ENCODE peak calls at places on chromosomes 2 and 18, in ten cellular contexts. One of them, this sample, is unnamed.

GRCh38 chr2:43714164-43714563 is 37.9 kb upstream of the C1GALT1C1L start:
- DNase-seq in ELR: peak
- DNase-seq in kidney tubule cell: peak
- DNase-seq in activated naive CD8-positive, alpha-beta T cell treated with anti-CD3 and anti-CD28 coated beads, Interleukin-2, amount 50 U/mL, for 24 hours: no peak
- DNase-seq in HTR-8/SVneo: no peak
- DNase-seq in SW 1271: no peak
- DNase-seq in NCI-H2081: no peak
- DNase-seq in Caki2: no peak
- DNase-seq in activated T-cell treated with anti-CD3 and anti-CD28 coated beads, Interleukin-2, amount 50 U/mL, for 72 hours: no peak
- DNase-seq in smooth muscle cell of the brain vasculature: no peak
- DNase-seq in this sample: no peak

GRCh38 chr2:60079562-60079961 is 473.9 kb downstream of the BCL11A start:
- DNase-seq in ELR: no peak
- DNase-seq in kidney tubule cell: no peak
- DNase-seq in activated naive CD8-positive, alpha-beta T cell treated with anti-CD3 and anti-CD28 coated beads, Interleukin-2, amount 50 U/mL, for 24 hours: no peak
- DNase-seq in HTR-8/SVneo: no peak
- DNase-seq in SW 1271: no peak
- DNase-seq in NCI-H2081: no peak
- DNase-seq in Caki2: no peak
- DNase-seq in activated T-cell treated with anti-CD3 and anti-CD28 coated beads, Interleukin-2, amount 50 U/mL, for 72 hours: no peak
- DNase-seq in smooth muscle cell of the brain vasculature: no peak
- DNase-seq in this sample: no peak

GRCh38 chr2:1823187-1824169 is 79.2 kb upstream of the PXDN start:
- DNase-seq in ELR: no peak
- DNase-seq in kidney tubule cell: no peak
- DNase-seq in activated naive CD8-positive, alpha-beta T cell treated with anti-CD3 and anti-CD28 coated beads, Interleukin-2, amount 50 U/mL, for 24 hours: no peak
- DNase-seq in HTR-8/SVneo: no peak
- DNase-seq in SW 1271: no peak
- DNase-seq in NCI-H2081: no peak
- DNase-seq in Caki2: no peak
- DNase-seq in activated T-cell treated with anti-CD3 and anti-CD28 coated beads, Interleukin-2, amount 50 U/mL, for 72 hours: no peak
- DNase-seq in smooth muscle cell of the brain vasculature: no peak
- DNase-seq in this sample: no peak

GRCh38 chr2:142052220-142052863 is 78.5 kb downstream of the LRP1B start:
- DNase-seq in ELR: peak
- DNase-seq in kidney tubule cell: no peak
- DNase-seq in activated naive CD8-positive, alpha-beta T cell treated with anti-CD3 and anti-CD28 coated beads, Interleukin-2, amount 50 U/mL, for 24 hours: no peak
- DNase-seq in HTR-8/SVneo: no peak
- DNase-seq in SW 1271: no peak
- DNase-seq in NCI-H2081: no peak
- DNase-seq in Caki2: no peak
- DNase-seq in activated T-cell treated with anti-CD3 and anti-CD28 coated beads, Interleukin-2, amount 50 U/mL, for 72 hours: no peak
- DNase-seq in smooth muscle cell of the brain vasculature: no peak
- DNase-seq in this sample: no peak

GRCh38 chr18:79871026-79871390 is 73.3 kb downstream of the KCNG2 start:
- DNase-seq in ELR: no peak
- DNase-seq in kidney tubule cell: no peak
- DNase-seq in activated naive CD8-positive, alpha-beta T cell treated with anti-CD3 and anti-CD28 coated beads, Interleukin-2, amount 50 U/mL, for 24 hours: no peak
- DNase-seq in HTR-8/SVneo: no peak
- DNase-seq in SW 1271: no peak
- DNase-seq in NCI-H2081: no peak
- DNase-seq in Caki2: no peak
- DNase-seq in activated T-cell treated with anti-CD3 and anti-CD28 coated beads, Interleukin-2, amount 50 U/mL, for 72 hours: no peak
- DNase-seq in smooth muscle cell of the brain vasculature: no peak
- DNase-seq in this sample: no peak

GRCh38 chr2:24491626-24492282 is 700 bp downstream of the NCOA1 start:
- DNase-seq in ELR: peak
- DNase-seq in kidney tubule cell: peak
- DNase-seq in activated naive CD8-positive, alpha-beta T cell treated with anti-CD3 and anti-CD28 coated beads, Interleukin-2, amount 50 U/mL, for 24 hours: peak
- DNase-seq in HTR-8/SVneo: peak
- DNase-seq in SW 1271: peak
- DNase-seq in NCI-H2081: peak
- DNase-seq in Caki2: peak
- DNase-seq in activated T-cell treated with anti-CD3 and anti-CD28 coated beads, Interleukin-2, amount 50 U/mL, for 72 hours: peak
- DNase-seq in smooth muscle cell of the brain vasculature: no peak
- DNase-seq in this sample: no peak

GRCh38 chr2:218959761-218960195 is 312 bp downstream of the CDK5R2 start:
- DNase-seq in ELR: no peak
- DNase-seq in kidney tubule cell: no peak
- DNase-seq in activated naive CD8-positive, alpha-beta T cell treated with anti-CD3 and anti-CD28 coated beads, Interleukin-2, amount 50 U/mL, for 24 hours: no peak
- DNase-seq in HTR-8/SVneo: no peak
- DNase-seq in SW 1271: no peak
- DNase-seq in NCI-H2081: no peak
- DNase-seq in Caki2: no peak
- DNase-seq in activated T-cell treated with anti-CD3 and anti-CD28 coated beads, Interleukin-2, amount 50 U/mL, for 72 hours: no peak
- DNase-seq in smooth muscle cell of the brain vasculature: no peak
- DNase-seq in this sample: no peak

GRCh38 chr2:44325897-44326296 is 35.4 kb downstream of the PREPL start:
- DNase-seq in ELR: no peak
- DNase-seq in kidney tubule cell: peak
- DNase-seq in activated naive CD8-positive, alpha-beta T cell treated with anti-CD3 and anti-CD28 coated beads, Interleukin-2, amount 50 U/mL, for 24 hours: no peak
- DNase-seq in HTR-8/SVneo: no peak
- DNase-seq in SW 1271: no peak
- DNase-seq in NCI-H2081: no peak
- DNase-seq in Caki2: peak
- DNase-seq in activated T-cell treated with anti-CD3 and anti-CD28 coated beads, Interleukin-2, amount 50 U/mL, for 72 hours: no peak
- DNase-seq in smooth muscle cell of the brain vasculature: no peak
- DNase-seq in this sample: no peak

GRCh38 chr2:231181848-231182247 is 16.6 kb upstream of the ARMC9 start:
- DNase-seq in ELR: peak
- DNase-seq in kidney tubule cell: peak
- DNase-seq in activated naive CD8-positive, alpha-beta T cell treated with anti-CD3 and anti-CD28 coated beads, Interleukin-2, amount 50 U/mL, for 24 hours: no peak
- DNase-seq in HTR-8/SVneo: no peak
- DNase-seq in SW 1271: no peak
- DNase-seq in NCI-H2081: no peak
- DNase-seq in Caki2: peak
- DNase-seq in activated T-cell treated with anti-CD3 and anti-CD28 coated beads, Interleukin-2, amount 50 U/mL, for 72 hours: no peak
- DNase-seq in smooth muscle cell of the brain vasculature: no peak
- DNase-seq in this sample: peak

This sample was measured in H4.